ENCODE peak calls at places on chromosomes 5 and 9, in eight cellular contexts. Y is neuronal stem cell, U is H1, N is HCT116, Q is H9, B is fibroblast of lung, J is kidney, H is endodermal cell. K is an unnamed sample.

GRCh38 chr5:161546463-161547301 is at the start of gene GABRB2:
- DNase-seq in Y (peak), U (no peak), N (no peak), Q (peak), B (peak), J (peak), H (peak), K (peak)

GRCh38 chr5:42089705-42090104 is 164.6 kb downstream of the FBXO4 start:
- DNase-seq in Y (no peak), U (no peak), N (no peak), Q (no peak), B (no peak), J (no peak), H (no peak), K (no peak)

GRCh38 chr9:561430-561829 is 280.1 kb upstream of the DMRT1 start:
- DNase-seq in Y (no peak), U (no peak), N (no peak), Q (no peak), B (peak), J (no peak), H (no peak), K (peak)

GRCh38 chr5:177302354-177303110 is 987 bp downstream of the RAB24 start:
- DNase-seq in Y (no peak), U (no peak), N (no peak), Q (peak), B (peak), J (no peak), H (peak), K (no peak)

GRCh38 chr5:80809451-80809850 is 150.7 kb upstream of the RASGRF2 start:
- DNase-seq in Y (no peak), U (no peak), N (no peak), Q (no peak), B (no peak), J (no peak), H (no peak), K (no peak)

GRCh38 chr5:68343421-68343826 is 127.9 kb downstream of the PIK3R1 start:
- DNase-seq in Y (no peak), U (no peak), N (no peak), Q (no peak), B (peak), J (no peak), H (peak), K (peak)

GRCh38 chr5:111511174-111512025 is 935 bp downstream of the STARD4 start:
- DNase-seq in Y (no peak), U (no peak), N (no peak), Q (no peak), B (peak), J (no peak), H (no peak), K (peak)

GRCh38 chr5:180959661-180960060 is 29.0 kb upstream of the BTNL3 start:
- DNase-seq in Y (no peak), U (no peak), N (no peak), Q (no peak), B (no peak), J (no peak), H (no peak), K (no peak)

GRCh38 chr5:24642022-24642421 is 2.8 kb downstream of the CDH10 start:
- DNase-seq in Y (no peak), U (no peak), N (no peak), Q (no peak), B (peak), J (no peak), H (peak), K (peak)

GRCh38 chr5:113612060-113612496 is 98.6 kb downstream of the YTHDC2 start:
- DNase-seq in Y (peak), U (no peak), N (peak), Q (no peak), B (peak), J (no peak), H (no peak), K (peak)

GRCh38 chr9:87395804-87396458 is 101.7 kb upstream of the DAPK1 start:
- DNase-seq in Y (no peak), U (no peak), N (no peak), Q (no peak), B (peak), J (no peak), H (no peak), K (peak)

GRCh38 chr5:180423133-180423532 is 70.0 kb upstream of the GFPT2 start:
- DNase-seq in Y (no peak), U (no peak), N (no peak), Q (no peak), B (no peak), J (no peak), H (no peak), K (no peak)

GRCh38 chr9:98822661-98823060 is 15.2 kb downstream of the GALNT12 start:
- DNase-seq in Y (no peak), U (no peak), N (no peak), Q (no peak), B (no peak), J (no peak), H (no peak), K (no peak)

GRCh38 chr5:151795426-151795825 is 23.7 kb downstream of the G3BP1 start:
- DNase-seq in Y (no peak), U (no peak), N (no peak), Q (no peak), B (no peak), J (no peak), H (no peak), K (no peak)

GRCh38 chr5:160485364-160486010 is 63.8 kb downstream of the PTTG1 start:
- DNase-seq in Y (no peak), U (no peak), N (no peak), Q (no peak), B (no peak), J (no peak), H (no peak), K (no peak)

GRCh38 chr9:131080589-131080988 is 15.7 kb upstream of the AIF1L start:
- DNase-seq in Y (no peak), U (no peak), N (no peak), Q (no peak), B (no peak), J (peak), H (no peak), K (no peak)

GRCh38 chr5:180831139-180832080 is 28.8 kb upstream of the MGAT1 start:
- DNase-seq in Y (peak), U (no peak), N (peak), Q (peak), B (peak), J (peak), H (peak), K (peak)

GRCh38 chr9:89549031-89549644 is 51.2 kb upstream of the SEMA4D start:
- DNase-seq in Y (peak), U (peak), N (peak), Q (peak), B (peak), J (peak), H (peak), K (peak)

GRCh38 chr5:39489263-39489662 is 64.5 kb upstream of the DAB2 start:
- DNase-seq in Y (no peak), U (no peak), N (no peak), Q (no peak), B (no peak), J (no peak), H (no peak), K (no peak)

GRCh38 chr5:53825016-53825415 is 264.6 kb downstream of the NDUFS4 start:
- DNase-seq in Y (no peak), U (no peak), N (no peak), Q (no peak), B (no peak), J (no peak), H (no peak), K (no peak)

GRCh38 chr9:88258587-88258986 is 120.3 kb upstream of the SPATA31C2 start:
- DNase-seq in Y (no peak), U (no peak), N (no peak), Q (no peak), B (no peak), J (peak), H (no peak), K (peak)

GRCh38 chr9:135978650-135979461 is 17.7 kb upstream of the UBAC1 start:
- DNase-seq in Y (no peak), U (no peak), N (no peak), Q (no peak), B (no peak), J (no peak), H (no peak), K (no peak)

GRCh38 chr5:35963381-35963843 is 25.0 kb upstream of the CAPSL start:
- DNase-seq in Y (no peak), U (no peak), N (no peak), Q (peak), B (peak), J (no peak), H (peak), K (no peak)

GRCh38 chr9:99851028-99851822 is 29.5 kb downstream of the NR4A3 start:
- DNase-seq in Y (no peak), U (no peak), N (no peak), Q (no peak), B (no peak), J (no peak), H (no peak), K (no peak)

GRCh38 chr9:26537211-26537610 is 355.4 kb downstream of the CAAP1 start:
- DNase-seq in Y (no peak), U (no peak), N (no peak), Q (no peak), B (no peak), J (no peak), H (no peak), K (no peak)

GRCh38 chr5:160118349-160119141 is 705 bp downstream of the PWWP2A start:
- DNase-seq in Y (no peak), U (no peak), N (no peak), Q (peak), B (peak), J (no peak), H (peak), K (no peak)

GRCh38 chr9:3296536-3296935 is 229.3 kb downstream of the RFX3 start:
- DNase-seq in Y (no peak), U (no peak), N (no peak), Q (no peak), B (no peak), J (no peak), H (no peak), K (no peak)

GRCh38 chr5:99355881-99356280 is 427.1 kb upstream of the CHD1 start:
- DNase-seq in Y (no peak), U (no peak), N (no peak), Q (no peak), B (no peak), J (no peak), H (no peak), K (peak)

GRCh38 chr5:16179511-16179935 is at the start of gene MARCHF11:
- DNase-seq in Y (peak), U (no peak), N (no peak), Q (peak), B (no peak), J (peak), H (peak), K (no peak)

GRCh38 chr9:121984726-121985402 is 108.2 kb downstream of the TTLL11 start:
- DNase-seq in Y (no peak), U (no peak), N (no peak), Q (no peak), B (peak), J (no peak), H (no peak), K (peak)

GRCh38 chr5:98585661-98586310 is 187.7 kb upstream of the RGMB start:
- DNase-seq in Y (no peak), U (no peak), N (no peak), Q (no peak), B (peak), J (no peak), H (no peak), K (peak)

GRCh38 chr5:36724429-36725332 is 118.3 kb downstream of the SLC1A3 start:
- DNase-seq in Y (no peak), U (no peak), N (no peak), Q (peak), B (no peak), J (no peak), H (peak), K (no peak)

GRCh38 chr5:140018920-140019644 is 24.0 kb downstream of the NRG2 start:
- DNase-seq in Y (no peak), U (no peak), N (no peak), Q (no peak), B (no peak), J (no peak), H (no peak), K (no peak)

GRCh38 chr5:79318935-79319614 is 83.1 kb downstream of the JMY start:
- DNase-seq in Y (no peak), U (no peak), N (peak), Q (no peak), B (peak), J (no peak), H (no peak), K (peak)

GRCh38 chr9:93642961-93643360 is 66.6 kb downstream of the PHF2 start:
- DNase-seq in Y (no peak), U (no peak), N (no peak), Q (no peak), B (peak), J (no peak), H (no peak), K (peak)

GRCh38 chr5:154269414-154269813 is 78.9 kb downstream of the GALNT10 start:
- DNase-seq in Y (no peak), U (no peak), N (no peak), Q (no peak), B (no peak), J (no peak), H (no peak), K (no peak)

GRCh38 chr9:120730661-120731514 is 16.6 kb upstream of the MEGF9 start:
- DNase-seq in Y (peak), U (no peak), N (no peak), Q (no peak), B (peak), J (peak), H (peak), K (peak)

DNA sequence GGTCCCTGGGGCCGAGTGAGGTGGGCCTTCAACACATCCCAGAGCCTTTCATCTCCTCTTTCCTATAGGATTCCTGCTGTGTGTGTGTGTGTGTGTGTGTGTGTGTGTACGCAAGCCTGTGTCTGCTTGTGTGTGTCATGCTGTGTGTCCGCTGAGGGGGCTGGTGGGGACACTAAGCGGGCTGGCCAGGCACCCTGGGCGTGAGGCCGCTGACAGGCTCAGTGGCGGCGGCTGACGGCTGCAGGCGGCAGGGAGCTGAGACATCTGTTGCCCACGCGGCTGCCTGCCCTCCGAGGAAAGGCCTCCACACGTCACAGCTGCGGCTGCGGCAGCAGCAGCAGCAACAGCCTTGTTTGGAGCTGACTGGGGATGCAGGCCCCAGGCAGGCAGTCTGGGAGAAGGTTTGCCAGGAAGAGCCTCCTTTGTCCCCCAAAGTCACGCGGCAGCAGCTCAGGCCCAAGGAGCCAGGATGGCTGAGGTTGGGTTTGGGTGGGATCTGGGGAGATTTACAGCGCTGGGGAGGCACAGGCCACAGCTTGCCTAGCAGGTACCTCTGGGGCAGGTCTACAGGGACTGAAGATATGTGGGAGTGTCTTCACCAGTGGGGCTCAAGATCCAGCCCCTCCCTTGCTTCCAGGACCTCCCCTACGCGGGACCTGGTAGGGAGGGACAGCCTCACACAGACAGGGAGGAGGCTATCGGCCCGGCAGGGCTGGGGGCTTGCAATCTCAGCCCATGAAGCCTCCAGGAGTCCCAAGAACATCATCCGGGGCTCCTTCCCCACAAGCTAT is 1.8 kb downstream of the PDLIM4 start:
- DNase-seq in Y (no peak), U (no peak), N (no peak), Q (peak), B (peak), J (peak), H (peak), K (peak)
- H3K9ac ChIP-seq in Y (peak), U (no peak), N (no peak), Q (no peak), B (peak), J (peak), H (no peak), K (peak)

GRCh38 chr9:137963525-137963924 is 85.9 kb downstream of the CACNA1B start:
- DNase-seq in Y (no peak), U (no peak), N (no peak), Q (no peak), B (no peak), J (no peak), H (no peak), K (no peak)

GRCh38 chr9:137967280-137967943 is 89.8 kb downstream of the CACNA1B start:
- DNase-seq in Y (no peak), U (no peak), N (no peak), Q (no peak), B (no peak), J (peak), H (peak), K (no peak)

GRCh38 chr9:137969008-137969407 is 91.4 kb downstream of the CACNA1B start:
- DNase-seq in Y (no peak), U (no peak), N (no peak), Q (no peak), B (no peak), J (peak), H (peak), K (no peak)

GRCh38 chr9:137968235-137968634 is 90.7 kb downstream of the CACNA1B start:
- DNase-seq in Y (no peak), U (no peak), N (no peak), Q (peak), B (no peak), J (peak), H (peak), K (no peak)

GRCh38 chr9:137965177-137965795 is 87.7 kb downstream of the CACNA1B start:
- DNase-seq in Y (no peak), U (no peak), N (no peak), Q (no peak), B (no peak), J (no peak), H (no peak), K (no peak)
- H3K9ac ChIP-seq in Y (no peak), U (no peak), N (no peak), Q (no peak), B (no peak), J (no peak), H (no peak), K (no peak)

GRCh38 chr9:76571288-76572204 is 112.6 kb downstream of the GCNT1 start:
- DNase-seq in Y (no peak), U (no peak), N (no peak), Q (no peak), B (peak), J (no peak), H (no peak), K (no peak)
- H3K9ac ChIP-seq in Y (no peak), U (no peak), N (no peak), Q (no peak), B (no peak), J (no peak), H (no peak), K (peak)

GRCh38 chr5:148397968-148398595 is 14.3 kb downstream of the FBXO38 start:
- DNase-seq in Y (no peak), U (peak), N (no peak), Q (peak), B (no peak), J (no peak), H (peak), K (no peak)
- H3K9ac ChIP-seq in Y (no peak), U (peak), N (no peak), Q (no peak), B (no peak), J (no peak), H (peak), K (no peak)

GRCh38 chr5:138029501-138029900 is 3.4 kb downstream of the FAM13B start:
- DNase-seq in Y (no peak), U (no peak), N (no peak), Q (no peak), B (no peak), J (no peak), H (no peak), K (no peak)
- H3K9ac ChIP-seq in Y (no peak), U (no peak), N (no peak), Q (no peak), B (no peak), J (no peak), H (no peak), K (no peak)

DNA sequence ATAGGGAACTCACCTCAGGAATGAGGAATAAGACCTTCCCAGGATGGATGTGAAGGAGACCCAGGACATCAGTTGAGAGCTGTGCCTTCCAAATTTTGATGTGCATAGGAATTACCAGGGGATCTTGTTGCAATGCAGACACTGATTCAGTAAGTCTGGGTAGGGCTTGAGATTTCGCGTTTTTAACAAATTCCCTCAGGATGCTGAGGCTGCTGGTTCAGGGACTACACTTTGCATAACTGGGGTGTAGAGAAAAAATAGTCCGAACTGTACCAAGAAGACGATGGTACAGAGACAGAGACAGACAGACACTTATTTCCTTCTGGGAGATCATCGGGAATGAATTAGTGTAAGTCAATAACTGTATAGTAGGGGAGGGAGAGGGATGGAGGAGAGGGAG is 82.3 kb upstream of the FREM1 start:
- DNase-seq in Y (peak), U (no peak), N (no peak), Q (no peak), B (no peak), J (no peak), H (peak), K (no peak)
- H3K9ac ChIP-seq in Y (no peak), U (no peak), N (no peak), Q (peak), B (no peak), J (no peak), H (no peak), K (no peak)

GRCh38 chr9:19464764-19465570 is 56.2 kb downstream of the ACER2 start:
- DNase-seq in Y (peak), U (peak), N (peak), Q (peak), B (peak), J (peak), H (peak), K (peak)
- H3K9ac ChIP-seq in Y (no peak), U (no peak), N (peak), Q (peak), B (no peak), J (no peak), H (no peak), K (no peak)

GRCh38 chr5:173736923-173737412 is 120.5 kb upstream of the BOD1 start:
- DNase-seq in Y (no peak), U (no peak), N (no peak), Q (no peak), B (no peak), J (peak), H (no peak), K (no peak)
- H3K9ac ChIP-seq in Y (no peak), U (no peak), N (no peak), Q (no peak), B (no peak), J (no peak), H (no peak), K (no peak)

GRCh38 chr5:1155191-1156032 is 43.5 kb upstream of the SLC12A7 start:
- DNase-seq in Y (no peak), U (no peak), N (no peak), Q (no peak), B (no peak), J (no peak), H (no peak), K (no peak)
- H3K9ac ChIP-seq in Y (peak), U (no peak), N (no peak), Q (no peak), B (no peak), J (no peak), H (no peak), K (no peak)